ENCODE peak calls at places on chromosomes 3 and 15, in eight cellular contexts. D is CD4-positive, CD25-positive, alpha-beta regulatory T cell; C is GM10248; E is stimulated activated CD8-positive, alpha-beta memory T cell treated with anti-CD3 and anti-CD28 coated beads, Interleukin-4, amount 100 ng/mL, for 1 hour; T is iris pigment epithelial cell; P is KG1; F is GM04503; Z is CD14-positive monocyte. K is an unnamed sample.

GRCh38 chr15:65773386-65774111 is 18.5 kb downstream of the DENND4A start:
- DNase-seq in Z (no peak), T (no peak), C (peak), P (no peak), E (no peak), F (no peak), D (no peak), K (no peak)

GRCh38 chr3:177916461-177916860 is 619.8 kb upstream of the KCNMB2 start:
- DNase-seq in F (no peak), Z (no peak), C (no peak), P (no peak), E (no peak), D (no peak), T (no peak), K (no peak)

GRCh38 chr3:168511428-168512014 is 415.8 kb upstream of the GOLIM4 start:
- DNase-seq in C (peak), F (no peak), D (no peak), T (peak), E (no peak), Z (no peak), P (no peak), K (peak)

GRCh38 chr3:187210555-187211327 is 13.5 kb downstream of the RTP1 start:
- DNase-seq in D (no peak), F (peak), T (no peak), Z (no peak), C (no peak), P (no peak), E (no peak), K (no peak)

GRCh38 chr3:187197255-187197654 is at the start of gene RTP1:
- DNase-seq in D (no peak), C (no peak), P (no peak), Z (no peak), F (no peak), T (no peak), E (no peak), K (no peak)

GRCh38 chr15:39426552-39427532 is 154.0 kb upstream of the THBS1 start:
- DNase-seq in E (peak), P (peak), C (peak), F (peak), D (peak), T (peak), Z (peak), K (peak)

GRCh38 chr3:159417761-159418160 is 570.9 kb upstream of the IL12A start:
- DNase-seq in T (peak), P (no peak), Z (no peak), D (no peak), E (no peak), C (no peak), F (peak), K (no peak)

GRCh38 chr3:78804251-78805037 is 963.4 kb downstream of the ROBO1 start:
- DNase-seq in P (no peak), T (peak), D (no peak), C (no peak), F (peak), E (no peak), Z (no peak), K (no peak)

GRCh38 chr3:127685708-127686511 is 13.2 kb downstream of the ABTB1 start:
- DNase-seq in C (no peak), F (no peak), P (no peak), T (no peak), Z (no peak), E (no peak), D (no peak), K (no peak)

GRCh38 chr3:161793194-161793825 is 296.7 kb downstream of the OTOL1 start:
- DNase-seq in D (no peak), Z (no peak), E (no peak), T (no peak), C (no peak), F (no peak), P (no peak), K (no peak)

GRCh38 chr15:68637755-68638405 is 59.1 kb downstream of the CORO2B start:
- DNase-seq in P (no peak), T (no peak), E (no peak), Z (no peak), D (no peak), C (no peak), F (no peak), K (no peak)

GRCh38 chr3:174756200-174756829 is 102.8 kb upstream of the NAALADL2 start:
- DNase-seq in E (no peak), Z (no peak), T (no peak), C (no peak), D (no peak), F (no peak), P (no peak), K (no peak)

GRCh38 chr3:15479602-15480248 is 41.8 kb downstream of the COLQ start:
- DNase-seq in F (no peak), D (no peak), P (no peak), C (no peak), Z (no peak), T (no peak), E (no peak), K (no peak)

GRCh38 chr3:194536883-194537637 is 50.3 kb upstream of the ATP13A3 start:
- DNase-seq in P (peak), D (no peak), F (no peak), Z (no peak), T (no peak), E (no peak), C (no peak), K (no peak)

K was measured in MM.1S.